ENCODE peak calls at places on chromosomes 6 and 20, in five cellular contexts. X, U, K, I and H are unnamed samples. For H3K36me3, the result is how much of the 10 kb centered on the place peaks cover.

GRCh38 chr6:154606457-154606856 is 96.0 kb upstream of the CNKSR3 start:
- DNase-seq in X (no peak), U (no peak), K (no peak), I (no peak), H (no peak)

GRCh38 chr20:33373735-33374605 is 27.3 kb downstream of the CDK5RAP1 start:
- DNase-seq in X (no peak), U (peak), K (no peak), I (no peak), H (no peak)

GRCh38 chr20:57964011-57964862 is 254.4 kb upstream of the PMEPA1 start:
- DNase-seq in X (no peak), U (no peak), K (no peak), I (no peak), H (no peak)

GRCh38 chr20:57450419-57450818 is 59.2 kb downstream of the RBM38 start:
- DNase-seq in X (peak), U (peak), K (no peak), I (no peak), H (peak)

GRCh38 chr6:170144952-170145587 is 145.8 kb downstream of the DLL1 start:
- DNase-seq in X (no peak), U (no peak), K (no peak), I (peak), H (no peak)

GRCh38 chr20:24811020-24811419 is 138.0 kb upstream of the CST7 start:
- DNase-seq in X (no peak), U (no peak), K (no peak), I (peak), H (no peak)

GRCh38 chr6:25899580-25900408 is 25.8 kb upstream of the SLC17A3 start:
- DNase-seq in X (peak), U (no peak), K (no peak), I (no peak), H (no peak)

GRCh38 chr6:108896111-108896661 is 48.0 kb downstream of the ARMC2 start:
- DNase-seq in X (no peak), U (peak), K (no peak), I (no peak), H (no peak)

GRCh38 chr20:12056836-12057235 is 139.1 kb downstream of the BTBD3 start:
- DNase-seq in X (no peak), U (no peak), K (no peak), I (no peak), H (no peak)

GRCh38 chr20:59455392-59456341 is 148.7 kb upstream of the PHACTR3 start:
- DNase-seq in X (peak), U (peak), K (no peak), I (no peak), H (peak)

GRCh38 chr6:140193269-140193668 is 818.8 kb upstream of the CITED2 start:
- DNase-seq in X (no peak), U (no peak), K (no peak), I (no peak), H (no peak)

GRCh38 chr6:29016559-29017427 is 11.7 kb upstream of the ZNF311 start:
- DNase-seq in X (peak), U (peak), K (no peak), I (peak), H (peak)

GRCh38 chr6:4901256-4902061 is 102.4 kb downstream of the RPP40 start:
- DNase-seq in X (no peak), U (no peak), K (no peak), I (no peak), H (no peak)

DNA sequence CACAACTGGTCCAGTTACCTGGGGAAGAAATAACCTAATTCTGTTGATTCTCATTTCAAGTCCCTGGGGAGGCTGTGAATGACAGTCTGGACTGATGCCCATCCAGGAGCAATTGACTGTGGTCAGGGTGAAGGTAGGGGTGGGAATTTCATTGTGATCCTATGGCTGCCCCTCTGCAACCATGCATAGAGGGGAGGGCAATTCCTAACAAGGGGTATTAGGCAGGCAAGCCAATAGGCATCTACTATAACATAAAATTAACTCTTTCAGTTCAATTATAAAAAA is 44.0 kb upstream of the TRAM2 start:
- DNase-seq in X (no peak), U (no peak), K (no peak), I (no peak), H (no peak)
- TF ChIP-seq POLR2A in X (no peak), U (no peak), K (no peak), I (no peak), H (no peak)

GRCh38 chr6:152386131-152386530 is 251.0 kb downstream of the SYNE1 start:
- DNase-seq in X (no peak), U (no peak), K (no peak), I (no peak), H (no peak)
- H3K36me3 ChIP-seq in X (under half), U (under half), K (under half), I (under half), H (under half)

GRCh38 chr6:39215640-39216158 is 13.6 kb downstream of the KCNK5 start:
- DNase-seq in X (no peak), U (no peak), K (no peak), I (peak), H (no peak)

GRCh38 chr6:39214846-39215639 is 14.2 kb downstream of the KCNK5 start:
- DNase-seq in X (no peak), U (no peak), K (no peak), I (peak), H (peak)

GRCh38 chr6:39217177-39217864 is 12.0 kb downstream of the KCNK5 start:
- DNase-seq in X (peak), U (no peak), K (no peak), I (peak), H (peak)

GRCh38 chr6:39213195-39213920 is 15.9 kb downstream of the KCNK5 start:
- DNase-seq in X (no peak), U (no peak), K (no peak), I (no peak), H (no peak)

DNA sequence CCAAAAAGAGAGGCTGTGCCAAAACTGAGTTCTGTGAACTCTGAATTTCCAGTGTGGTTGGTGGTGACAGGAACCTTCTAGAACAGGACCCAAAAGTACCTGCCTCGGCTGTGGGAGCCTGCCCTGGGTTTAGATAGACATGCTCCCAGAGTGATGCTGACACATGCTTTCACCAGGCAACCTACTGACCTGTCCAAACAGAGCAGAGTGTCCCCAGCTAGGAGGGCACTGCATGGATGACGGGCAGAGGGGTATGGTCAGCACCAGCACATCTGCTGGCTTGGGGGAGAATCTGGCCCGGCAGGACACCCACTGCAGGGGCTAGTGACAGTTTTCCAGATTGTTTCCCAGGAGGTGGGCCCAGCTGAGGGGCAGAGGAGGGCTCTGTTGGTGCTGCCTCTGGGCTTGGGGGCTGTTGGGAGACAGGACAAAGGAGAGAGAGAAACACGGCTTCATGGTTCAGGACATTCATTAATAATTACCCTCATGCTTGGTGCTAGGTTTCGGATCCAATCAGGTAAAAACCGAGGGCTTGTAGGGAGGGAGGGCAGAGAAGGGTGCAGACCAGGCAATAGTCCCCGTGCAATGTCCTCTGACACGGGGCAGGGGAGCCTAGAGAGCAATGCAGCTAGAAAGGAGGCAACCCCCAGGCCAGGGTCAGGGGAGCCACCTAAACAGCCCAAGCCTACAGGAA is 15.0 kb downstream of the KCNK5 start:
- DNase-seq in X (no peak), U (no peak), K (no peak), I (peak), H (no peak)
- TF ChIP-seq POLR2A in X (no peak), U (no peak), K (no peak), I (no peak), H (no peak)

GRCh38 chr6:53266553-53267090 is 82.1 kb downstream of the ELOVL5 start:
- DNase-seq in X (no peak), U (no peak), K (no peak), I (no peak), H (no peak)

GRCh38 chr6:53268858-53269608 is 79.7 kb downstream of the ELOVL5 start:
- DNase-seq in X (no peak), U (no peak), K (no peak), I (no peak), H (no peak)

GRCh38 chr6:53273356-53273755 is 75.4 kb downstream of the ELOVL5 start:
- DNase-seq in X (no peak), U (no peak), K (no peak), I (no peak), H (no peak)

GRCh38 chr6:53264915-53265615 is 83.7 kb downstream of the ELOVL5 start:
- DNase-seq in X (no peak), U (no peak), K (no peak), I (no peak), H (no peak)

GRCh38 chr6:53269827-53270226 is 78.9 kb downstream of the ELOVL5 start:
- DNase-seq in X (no peak), U (no peak), K (no peak), I (no peak), H (no peak)
- H3K36me3 ChIP-seq in X (under half), U (under half), K (under half), I (half or more), H (half or more)

GRCh38 chr6:10695086-10695657 is 400 bp downstream of the PAK1IP1 start:
- DNase-seq in X (no peak), U (peak), K (no peak), I (no peak), H (no peak)

GRCh38 chr6:10696655-10697054 is 1.9 kb downstream of the PAK1IP1 start:
- DNase-seq in X (no peak), U (no peak), K (no peak), I (no peak), H (no peak)

GRCh38 chr6:10692965-10693538 is 1.4 kb downstream of the C6orf52 start:
- DNase-seq in X (no peak), U (no peak), K (no peak), I (no peak), H (no peak)

GRCh38 chr6:10690651-10691445 is 3.6 kb downstream of the C6orf52 start:
- DNase-seq in X (no peak), U (no peak), K (no peak), I (no peak), H (no peak)

GRCh38 chr6:10694302-10695085 is at the start of the genes C6orf52 and PAK1IP1:
- DNase-seq in X (peak), U (peak), K (peak), I (peak), H (peak)
- TF ChIP-seq POLR2A in X (peak), U (peak), K (peak), I (peak), H (peak)

GRCh38 chr20:45034436-45034835 is 66.5 kb downstream of the KCNS1 start:
- DNase-seq in X (no peak), U (no peak), K (no peak), I (no peak), H (no peak)
- H3K36me3 ChIP-seq in X (under half), U (under half), K (under half), I (under half), H (under half)

DNA sequence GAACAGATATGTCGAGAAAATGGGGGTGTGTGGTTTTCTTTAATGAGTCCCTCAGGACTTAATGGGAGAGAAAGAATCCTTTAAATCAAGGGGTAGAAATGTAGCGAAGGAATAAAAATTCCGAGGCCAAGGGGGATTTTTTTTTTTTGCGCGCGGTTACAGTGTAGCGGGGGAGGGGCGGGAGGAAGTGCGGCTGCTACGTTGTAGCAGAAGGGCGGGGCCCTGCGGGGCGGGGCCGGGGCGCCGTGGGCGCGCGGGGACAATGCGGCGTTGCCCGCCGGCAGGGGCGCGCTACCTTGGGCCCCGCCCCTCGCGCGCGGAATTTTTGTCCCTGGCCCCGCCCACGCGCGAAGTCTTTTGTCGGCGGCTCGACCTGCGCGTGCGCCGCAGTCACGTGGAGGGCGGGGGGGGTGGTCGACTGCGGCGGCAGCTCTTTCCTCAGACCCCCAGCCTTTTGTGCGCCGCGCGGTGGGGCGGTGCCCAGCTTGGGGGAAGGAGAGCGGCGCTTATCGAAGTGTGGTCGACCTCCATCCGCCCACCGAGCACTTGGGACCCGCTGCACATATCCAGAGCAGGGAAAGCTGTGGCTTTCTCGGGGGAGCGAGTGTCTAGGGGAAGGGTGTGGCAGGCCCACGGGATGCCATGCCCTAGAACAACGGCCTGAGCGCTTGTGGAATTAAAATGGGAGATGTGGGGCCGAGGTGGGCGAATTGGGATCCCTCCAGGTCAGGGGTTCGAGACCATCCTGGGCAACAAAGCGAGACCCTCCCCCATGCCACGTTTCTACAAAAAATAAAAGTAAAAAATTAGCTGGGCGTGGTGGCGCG is 1.3 kb downstream of the TUBB start:
- DNase-seq in X (peak), U (peak), K (peak), I (peak), H (peak)
- TF ChIP-seq POLR2A in X (peak), U (peak), K (peak), I (no peak), H (no peak)

GRCh38 chr20:31709939-31710338 is 12.7 kb downstream of the BCL2L1 start:
- DNase-seq in X (no peak), U (no peak), K (no peak), I (no peak), H (no peak)

GRCh38 chr20:31707258-31707615 is 15.4 kb downstream of the BCL2L1 start:
- DNase-seq in X (no peak), U (no peak), K (no peak), I (no peak), H (no peak)

GRCh38 chr20:31707994-31708744 is 14.5 kb downstream of the BCL2L1 start:
- DNase-seq in X (peak), U (no peak), K (no peak), I (no peak), H (peak)

GRCh38 chr20:31710423-31711250 is 12.0 kb downstream of the BCL2L1 start:
- DNase-seq in X (no peak), U (no peak), K (no peak), I (no peak), H (peak)

DNA sequence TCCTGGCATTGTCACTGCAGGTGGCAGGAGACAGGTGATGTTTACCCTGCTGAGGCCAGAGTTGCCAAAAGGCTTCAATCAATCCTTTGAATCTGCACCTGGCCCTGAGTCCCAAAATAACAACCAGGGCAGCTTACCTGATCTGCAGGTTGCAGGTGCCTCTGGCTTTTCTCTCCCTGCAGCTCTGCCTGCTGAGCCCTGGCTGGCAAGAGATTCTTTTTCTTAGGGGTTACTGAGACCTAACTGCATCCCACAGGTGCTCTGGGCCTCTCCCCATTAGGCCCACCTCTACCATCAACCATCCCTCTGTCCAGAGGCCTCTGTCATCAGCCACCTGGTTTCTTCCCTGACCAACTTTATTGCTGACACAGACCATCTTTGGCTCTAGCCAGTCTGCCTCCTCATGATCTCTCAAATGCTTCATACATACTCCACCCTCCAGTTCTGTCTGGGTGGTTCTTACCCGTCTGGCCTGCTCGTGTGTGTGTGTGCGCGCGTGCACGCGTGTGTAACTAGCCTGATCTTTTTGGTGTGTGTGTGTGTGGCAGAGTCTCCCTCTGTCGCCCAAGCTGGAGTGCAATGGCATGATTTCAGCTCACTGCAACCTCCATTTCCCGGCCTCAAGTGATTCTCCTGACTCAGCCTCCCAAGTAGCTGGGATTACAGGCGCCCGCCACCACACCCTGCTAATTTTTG is 13.7 kb downstream of the BCL2L1 start:
- DNase-seq in X (no peak), U (no peak), K (no peak), I (no peak), H (peak)
- H3K36me3 ChIP-seq in X (under half), U (under half), K (under half), I (under half), H (under half)